ENCODE peak calls at places on chromosome 1, in seven cellular contexts. R, G, V, P, M, D and B are unnamed samples.

GRCh38 chr1:104780470-104781078 is 1030.9 kb downstream of the AMY1C start:
- DNase-seq in P (no peak), D (no peak), R (peak), V (no peak), G (peak), M (no peak), B (peak)

GRCh38 chr1:204280562-204280961 is 66.8 kb upstream of the GOLT1A start:
- DNase-seq in D (no peak), P (no peak), R (no peak), G (no peak), M (no peak), V (no peak), B (no peak)

GRCh38 chr1:23585321-23586022 is 26.2 kb upstream of the ID3 start:
- DNase-seq in D (peak), R (peak), V (no peak), P (no peak), G (no peak), M (no peak), B (no peak)

GRCh38 chr1:9196129-9197040 is 38.2 kb upstream of the H6PD start:
- DNase-seq in P (peak), R (peak), V (peak), D (peak), M (peak), G (peak), B (peak)

GRCh38 chr1:158179301-158180041 is 1.2 kb upstream of the CD1D start:
- DNase-seq in G (no peak), R (no peak), M (no peak), V (no peak), D (no peak), P (no peak), B (no peak)

GRCh38 chr1:183233113-183233512 is 47.0 kb downstream of the LAMC2 start:
- DNase-seq in R (no peak), V (no peak), M (no peak), P (no peak), D (no peak), G (no peak), B (no peak)

GRCh38 chr1:152191260-152191659 is 32.2 kb upstream of the RPTN start:
- DNase-seq in P (no peak), M (no peak), R (no peak), V (no peak), D (no peak), G (no peak), B (no peak)

GRCh38 chr1:180269848-180270766 is 40.0 kb downstream of the LHX4 start:
- DNase-seq in D (no peak), M (peak), P (no peak), G (no peak), R (no peak), V (no peak), B (no peak)

GRCh38 chr1:30895942-30896660 is 12.5 kb downstream of the SDC3 start:
- DNase-seq in P (no peak), D (no peak), V (no peak), G (no peak), R (no peak), M (no peak), B (no peak)

GRCh38 chr1:83520797-83521196 is 478.1 kb downstream of the TTLL7 start:
- DNase-seq in D (no peak), M (no peak), P (no peak), R (no peak), G (no peak), V (no peak), B (no peak)

GRCh38 chr1:236016782-236017400 is 48.0 kb downstream of the NID1 start:
- DNase-seq in M (no peak), R (no peak), P (no peak), V (no peak), G (no peak), D (no peak), B (no peak)

GRCh38 chr1:119327436-119328155 is 41.0 kb upstream of the HAO2 start:
- DNase-seq in V (no peak), M (no peak), D (peak), R (no peak), P (peak), G (peak), B (peak)

GRCh38 chr1:238985312-238985711 is 401.1 kb upstream of the CHRM3 start:
- DNase-seq in D (no peak), G (no peak), P (no peak), V (no peak), M (no peak), R (no peak), B (no peak)

GRCh38 chr1:151062738-151063371 is 2.7 kb downstream of the MLLT11 start:
- DNase-seq in R (peak), M (no peak), P (no peak), G (no peak), D (no peak), V (no peak), B (no peak)

GRCh38 chr1:153565529-153566374 is at the start of gene S100A2:
- DNase-seq in M (no peak), G (peak), V (peak), D (peak), R (peak), P (peak), B (peak)

GRCh38 chr1:35640380-35641232 is 720 bp downstream of the PSMB2 start:
- DNase-seq in G (no peak), R (no peak), M (no peak), V (no peak), P (no peak), D (no peak), B (peak)

GRCh38 chr1:23593042-23593521 is 33.8 kb upstream of the ID3 start:
- DNase-seq in M (no peak), V (no peak), R (no peak), P (no peak), D (no peak), G (no peak), B (no peak)

GRCh38 chr1:94979126-94979525 is 52.2 kb upstream of the CNN3 start:
- DNase-seq in P (no peak), G (no peak), D (no peak), V (no peak), M (no peak), R (no peak), B (no peak)

GRCh38 chr1:191963286-191963685 is 195.0 kb upstream of the RGS18 start:
- DNase-seq in P (no peak), V (no peak), M (peak), D (no peak), G (no peak), R (peak), B (no peak)

GRCh38 chr1:79043506-79043905 is 37.0 kb upstream of the ADGRL4 start:
- DNase-seq in V (no peak), M (no peak), D (peak), G (no peak), P (no peak), R (no peak), B (no peak)

GRCh38 chr1:211198111-211198510 is 61.1 kb upstream of the RCOR3 start:
- DNase-seq in V (no peak), P (no peak), M (no peak), R (no peak), D (no peak), G (no peak), B (no peak)

GRCh38 chr1:3125546-3126368 is 56.8 kb downstream of the PRDM16 start:
- DNase-seq in R (no peak), V (no peak), D (no peak), M (no peak), G (no peak), P (no peak), B (no peak)

GRCh38 chr1:160161965-160162705 is 10.7 kb downstream of the ATP1A4 start:
- DNase-seq in V (no peak), G (peak), P (no peak), R (no peak), D (no peak), M (no peak), B (peak)

GRCh38 chr1:13517193-13517812 is 3.5 kb upstream of the LRRC38 start:
- DNase-seq in P (no peak), M (no peak), G (peak), R (peak), V (no peak), D (no peak), B (peak)

GRCh38 chr1:91011726-91012125 is 10.1 kb downstream of the ZNF644 start:
- DNase-seq in M (no peak), V (no peak), P (no peak), R (no peak), D (no peak), G (no peak), B (no peak)

GRCh38 chr1:224739997-224740687 is 124.0 kb downstream of the CNIH3 start:
- DNase-seq in M (no peak), G (no peak), V (no peak), R (no peak), P (no peak), D (no peak), B (no peak)

GRCh38 chr1:110452330-110452729 is 1.4 kb downstream of the PROK1 start:
- DNase-seq in G (no peak), V (no peak), R (no peak), M (no peak), D (no peak), P (no peak), B (no peak)

GRCh38 chr1:1776672-1777393 is 1.4 kb downstream of the NADK start:
- DNase-seq in G (no peak), V (no peak), R (no peak), D (no peak), P (no peak), M (no peak), B (no peak)

GRCh38 chr1:25563330-25564215 is 20.2 kb downstream of the LDLRAP1 start:
- DNase-seq in P (peak), M (no peak), G (peak), D (no peak), V (no peak), R (no peak), B (peak)

GRCh38 chr1:181179980-181180964 is 91.8 kb downstream of the IER5 start:
- DNase-seq in V (no peak), D (peak), R (peak), P (no peak), G (peak), M (peak), B (peak)

GRCh38 chr1:23178931-23179330 is 10.3 kb upstream of the LUZP1 start:
- DNase-seq in D (no peak), G (no peak), P (no peak), R (no peak), M (no peak), V (no peak), B (no peak)